ENCODE peak calls at places on chromosomes 11 and 22, in eight cellular contexts. D is cardiac septum, O is fibroblast of mammary gland, M is BJ, W is NCI-H1694 treated with DMSO at 0.1 percent for 48 hours, X is mucosa of gallbladder, G is uterus, L is HFFc6. H is an unnamed sample.

GRCh38 chr11:126862664-126863247 is 137.8 kb downstream of the KIRREL3 start:
- DNase-seq in D (no peak), O (no peak), M (no peak), W (no peak), X (no peak), G (no peak), L (no peak), H (no peak)

GRCh38 chr22:38412435-38413084 is 42.4 kb downstream of the KCNJ4 start:
- DNase-seq in D (peak), O (no peak), M (no peak), W (no peak), X (no peak), G (peak), L (no peak), H (peak)

GRCh38 chr11:129102756-129103155 is 89.4 kb downstream of the ARHGAP32 start:
- DNase-seq in D (no peak), O (no peak), M (no peak), W (no peak), X (no peak), G (no peak), L (no peak), H (no peak)

GRCh38 chr22:33707581-33707980 is 212.7 kb downstream of the LARGE1 start:
- DNase-seq in D (no peak), O (no peak), M (no peak), W (no peak), X (no peak), G (no peak), L (no peak), H (no peak)

GRCh38 chr22:11042116-11042515 is 4485.9 kb upstream of the OR11H1 start:
- DNase-seq in D (peak), O (no peak), M (no peak), W (no peak), X (no peak), G (no peak), L (no peak), H (no peak)

GRCh38 chr11:62015615-62016014 is 48.2 kb upstream of the FTH1 start:
- DNase-seq in D (no peak), O (no peak), M (no peak), W (no peak), X (no peak), G (no peak), L (no peak), H (no peak)

GRCh38 chr11:18100926-18101656 is 4.8 kb downstream of the SAAL1 start:
- DNase-seq in D (no peak), O (no peak), M (no peak), W (no peak), X (no peak), G (no peak), L (no peak), H (no peak)

GRCh38 chr11:5476184-5476819 is 12.2 kb upstream of the OR52D1 start:
- DNase-seq in D (no peak), O (peak), M (no peak), W (peak), X (peak), G (no peak), L (peak), H (no peak)

GRCh38 chr11:67271548-67272284 is 5.4 kb downstream of the GRK2 start:
- DNase-seq in D (peak), O (no peak), M (no peak), W (no peak), X (no peak), G (no peak), L (no peak), H (peak)

GRCh38 chr11:86802601-86803051 is 2.3 kb downstream of the PRSS23 start:
- DNase-seq in D (no peak), O (peak), M (no peak), W (peak), X (peak), G (no peak), L (peak), H (no peak)

GRCh38 chr11:46120711-46121327 is 435 bp downstream of the PHF21A start:
- DNase-seq in D (no peak), O (peak), M (no peak), W (peak), X (no peak), G (peak), L (peak), H (peak)